ENCODE peak calls at places on chromosomes 3 and 15, in nine cellular contexts. One of them, this sample, is unnamed.

GRCh38 chr3:180181387-180181786 is 144.7 kb upstream of the PEX5L start:
- DNase-seq in HCT116: no peak
- DNase-seq in OCI-LY7: no peak
- DNase-seq in PC-3: no peak
- DNase-seq in GM23338: no peak
- DNase-seq in SK-N-SH: no peak
- DNase-seq in MM.1S: no peak
- DNase-seq in GM23248: peak; percentile 5
- DNase-seq in hepatocyte: no peak
- DNase-seq in this sample: no peak

GRCh38 chr3:115537669-115538068 is 85.6 kb upstream of the GAP43 start:
- DNase-seq in HCT116: no peak
- DNase-seq in MM.1S: no peak
- DNase-seq in hepatocyte: no peak
- DNase-seq in PC-3: no peak
- DNase-seq in GM23248: peak; percentile 12
- DNase-seq in SK-N-SH: no peak
- DNase-seq in OCI-LY7: no peak
- DNase-seq in GM23338: no peak
- DNase-seq in this sample: no peak

GRCh38 chr3:9870978-9871377 is 9.1 kb downstream of the CIDEC start:
- DNase-seq in hepatocyte: no peak
- DNase-seq in OCI-LY7: no peak
- DNase-seq in PC-3: peak; percentile 65
- DNase-seq in HCT116: no peak
- DNase-seq in MM.1S: no peak
- DNase-seq in SK-N-SH: no peak
- DNase-seq in GM23338: no peak
- DNase-seq in GM23248: peak; percentile 85
- DNase-seq in this sample: no peak

GRCh38 chr3:15206662-15207576 is 873 bp downstream of the CAPN7 start:
- DNase-seq in OCI-LY7: peak; percentile 76
- DNase-seq in GM23248: peak; percentile 71
- DNase-seq in SK-N-SH: peak; percentile 30
- DNase-seq in HCT116: no peak
- DNase-seq in PC-3: peak; percentile 48
- DNase-seq in hepatocyte: peak; percentile 59
- DNase-seq in GM23338: peak; percentile 19
- DNase-seq in MM.1S: peak; percentile 63
- DNase-seq in this sample: peak; percentile 42

GRCh38 chr15:58036579-58036978 is 28.9 kb downstream of the ALDH1A2 start:
- DNase-seq in HCT116: no peak
- DNase-seq in PC-3: no peak
- DNase-seq in OCI-LY7: no peak
- DNase-seq in hepatocyte: no peak
- DNase-seq in GM23338: no peak
- DNase-seq in GM23248: no peak
- DNase-seq in SK-N-SH: no peak
- DNase-seq in MM.1S: no peak
- DNase-seq in this sample: no peak

GRCh38 chr3:180383332-180384020 is 218.5 kb upstream of the TTC14 start:
- DNase-seq in PC-3: peak; percentile 75
- DNase-seq in HCT116: no peak
- DNase-seq in hepatocyte: no peak
- DNase-seq in GM23338: no peak
- DNase-seq in OCI-LY7: no peak
- DNase-seq in GM23248: peak; percentile 19
- DNase-seq in MM.1S: peak; percentile 35
- DNase-seq in SK-N-SH: no peak
- DNase-seq in this sample: no peak

GRCh38 chr3:73719877-73720276 is 95.1 kb upstream of the PDZRN3 start:
- DNase-seq in PC-3: no peak
- DNase-seq in OCI-LY7: no peak
- DNase-seq in hepatocyte: peak; percentile 10
- DNase-seq in GM23248: peak; percentile 49
- DNase-seq in MM.1S: no peak
- DNase-seq in GM23338: no peak
- DNase-seq in SK-N-SH: no peak
- DNase-seq in HCT116: no peak
- DNase-seq in this sample: no peak

GRCh38 chr15:40353697-40354096 is 2.9 kb downstream of the PHGR1 start:
- DNase-seq in SK-N-SH: no peak
- DNase-seq in PC-3: no peak
- DNase-seq in HCT116: no peak
- DNase-seq in GM23248: no peak
- DNase-seq in OCI-LY7: no peak
- DNase-seq in GM23338: no peak
- DNase-seq in MM.1S: no peak
- DNase-seq in hepatocyte: no peak
- DNase-seq in this sample: no peak

GRCh38 chr3:126998728-126999127 is 15.8 kb downstream of the PLXNA1 start:
- DNase-seq in hepatocyte: no peak
- DNase-seq in OCI-LY7: no peak
- DNase-seq in MM.1S: no peak
- DNase-seq in SK-N-SH: no peak
- DNase-seq in PC-3: no peak
- DNase-seq in GM23248: no peak
- DNase-seq in GM23338: no peak
- DNase-seq in HCT116: no peak
- DNase-seq in this sample: no peak

GRCh38 chr15:37709669-37710068 is 224.8 kb upstream of the TMCO5A start:
- DNase-seq in MM.1S: no peak
- DNase-seq in GM23338: no peak
- DNase-seq in SK-N-SH: no peak
- DNase-seq in OCI-LY7: no peak
- DNase-seq in hepatocyte: no peak
- DNase-seq in HCT116: no peak
- DNase-seq in GM23248: no peak
- DNase-seq in PC-3: no peak
- DNase-seq in this sample: no peak

GRCh38 chr3:137845666-137846065 is 81.6 kb downstream of the SOX14 start:
- DNase-seq in MM.1S: no peak
- DNase-seq in GM23248: no peak
- DNase-seq in HCT116: no peak
- DNase-seq in hepatocyte: no peak
- DNase-seq in SK-N-SH: no peak
- DNase-seq in GM23338: no peak
- DNase-seq in PC-3: no peak
- DNase-seq in OCI-LY7: no peak
- DNase-seq in this sample: peak; percentile 21

GRCh38 chr15:78035319-78035718 is 42.2 kb downstream of the TBC1D2B start:
- DNase-seq in GM23338: no peak
- DNase-seq in PC-3: no peak
- DNase-seq in GM23248: no peak
- DNase-seq in MM.1S: peak; percentile 30
- DNase-seq in hepatocyte: no peak
- DNase-seq in OCI-LY7: no peak
- DNase-seq in HCT116: no peak
- DNase-seq in SK-N-SH: no peak
- DNase-seq in this sample: no peak

GRCh38 chr3:61820306-61820992 is 259.1 kb downstream of the PTPRG start:
- DNase-seq in MM.1S: no peak
- DNase-seq in PC-3: no peak
- DNase-seq in GM23248: no peak
- DNase-seq in OCI-LY7: peak; percentile 10
- DNase-seq in GM23338: no peak
- DNase-seq in HCT116: no peak
- DNase-seq in hepatocyte: no peak
- DNase-seq in SK-N-SH: no peak
- DNase-seq in this sample: no peak

GRCh38 chr15:73323956-73324355 is 44.8 kb downstream of the HCN4 start:
- DNase-seq in hepatocyte: no peak
- DNase-seq in HCT116: no peak
- DNase-seq in SK-N-SH: no peak
- DNase-seq in PC-3: no peak
- DNase-seq in GM23338: no peak
- DNase-seq in OCI-LY7: no peak
- DNase-seq in MM.1S: no peak
- DNase-seq in GM23248: no peak
- DNase-seq in this sample: no peak

GRCh38 chr3:115071122-115071521 is 76.0 kb downstream of the ZBTB20 start:
- DNase-seq in PC-3: no peak
- DNase-seq in GM23248: peak; percentile 36
- DNase-seq in SK-N-SH: no peak
- DNase-seq in OCI-LY7: no peak
- DNase-seq in HCT116: no peak
- DNase-seq in MM.1S: no peak
- DNase-seq in GM23338: no peak
- DNase-seq in hepatocyte: no peak
- DNase-seq in this sample: no peak

GRCh38 chr15:41491889-41492288 is 1.8 kb upstream of the ITPKA start:
- DNase-seq in GM23248: no peak
- DNase-seq in OCI-LY7: no peak
- DNase-seq in hepatocyte: no peak
- DNase-seq in HCT116: no peak
- DNase-seq in GM23338: no peak
- DNase-seq in MM.1S: no peak
- DNase-seq in PC-3: no peak
- DNase-seq in SK-N-SH: no peak
- DNase-seq in this sample: no peak
- H3K4me1 ChIP-seq in GM23248: peaks cover 12% of the 10 kb centered on the region
- H3K4me1 ChIP-seq in OCI-LY7: peaks cover 22% of the 10 kb centered on the region
- H3K4me1 ChIP-seq in hepatocyte: peaks cover 19% of the 10 kb centered on the region
- H3K4me1 ChIP-seq in HCT116: peaks cover 37% of the 10 kb centered on the region
- H3K4me1 ChIP-seq in GM23338: peaks cover 16% of the 10 kb centered on the region
- H3K4me1 ChIP-seq in MM.1S: peaks cover 5% of the 10 kb centered on the region
- H3K4me1 ChIP-seq in PC-3: peaks cover 38% of the 10 kb centered on the region
- H3K4me1 ChIP-seq in SK-N-SH: peaks cover 6% of the 10 kb centered on the region
- H3K4me1 ChIP-seq in this sample: peaks cover 10% of the 10 kb centered on the region

GRCh38 chr3:24226402-24226801 is 268.2 kb downstream of the THRB start:
- DNase-seq in MM.1S: no peak
- DNase-seq in OCI-LY7: no peak
- DNase-seq in GM23338: no peak
- DNase-seq in PC-3: no peak
- DNase-seq in SK-N-SH: no peak
- DNase-seq in HCT116: no peak
- DNase-seq in hepatocyte: no peak
- DNase-seq in GM23248: no peak
- DNase-seq in this sample: no peak

GRCh38 chr3:24225027-24225743 is 269.5 kb downstream of the THRB start:
- DNase-seq in hepatocyte: no peak
- DNase-seq in GM23338: no peak
- DNase-seq in SK-N-SH: no peak
- DNase-seq in PC-3: no peak
- DNase-seq in OCI-LY7: no peak
- DNase-seq in MM.1S: no peak
- DNase-seq in GM23248: no peak
- DNase-seq in HCT116: no peak
- DNase-seq in this sample: no peak

GRCh38 chr3:24222165-24222805 is 272.4 kb downstream of the THRB start:
- DNase-seq in SK-N-SH: no peak
- DNase-seq in hepatocyte: no peak
- DNase-seq in PC-3: peak; percentile 29
- DNase-seq in HCT116: no peak
- DNase-seq in OCI-LY7: no peak
- DNase-seq in GM23248: no peak
- DNase-seq in MM.1S: no peak
- DNase-seq in GM23338: no peak
- DNase-seq in this sample: no peak

GRCh38 chr3:24215518-24215917 is 270.4 kb downstream of the NR1D2 start:
- DNase-seq in OCI-LY7: no peak
- DNase-seq in GM23338: no peak
- DNase-seq in HCT116: no peak
- DNase-seq in PC-3: no peak
- DNase-seq in GM23248: no peak
- DNase-seq in SK-N-SH: no peak
- DNase-seq in hepatocyte: no peak
- DNase-seq in MM.1S: no peak
- DNase-seq in this sample: no peak

DNA sequence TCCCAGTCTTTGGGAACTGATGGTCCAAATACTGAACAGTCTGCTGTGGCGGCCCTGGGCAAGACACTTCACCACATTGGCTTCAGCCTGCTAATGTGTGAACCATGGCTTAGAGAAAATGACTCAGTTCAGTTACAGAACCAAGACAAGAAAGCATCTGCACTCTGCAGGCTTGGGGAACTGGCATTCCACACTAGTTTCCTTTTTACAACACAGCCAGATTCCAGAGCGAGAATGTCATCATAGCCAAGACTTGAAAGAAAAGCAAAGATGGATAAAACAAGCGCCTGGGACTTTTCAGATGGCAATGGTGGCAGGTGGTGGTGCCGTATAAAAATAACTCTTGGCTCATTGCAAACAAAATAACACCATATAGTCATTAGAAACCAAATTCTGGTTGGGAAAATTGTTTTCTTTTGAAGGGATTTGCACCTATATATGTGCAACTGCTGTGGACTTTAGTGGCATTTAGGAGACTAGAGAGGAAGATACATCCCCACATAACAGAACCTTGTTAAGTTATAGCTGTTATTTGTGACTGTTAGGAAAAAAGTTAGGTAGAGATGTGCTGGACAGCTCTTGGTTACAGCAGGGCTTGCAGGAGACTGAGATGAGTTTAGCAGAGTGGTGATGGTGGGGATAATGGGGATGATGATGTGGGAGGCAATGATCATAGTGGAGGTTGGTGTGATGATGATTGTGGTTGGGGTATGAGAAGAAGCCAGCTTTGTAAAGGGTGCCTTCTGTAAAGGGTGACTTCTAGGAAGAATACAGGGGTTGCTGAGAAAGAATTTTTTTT is 273.6 kb downstream of the THRB start:
- DNase-seq in GM23338: peak; percentile 54
- DNase-seq in hepatocyte: peak; percentile 72
- DNase-seq in MM.1S: no peak
- DNase-seq in PC-3: peak; percentile 79
- DNase-seq in OCI-LY7: no peak
- DNase-seq in GM23248: peak; percentile 97
- DNase-seq in SK-N-SH: no peak
- DNase-seq in HCT116: no peak
- DNase-seq in this sample: peak; percentile 27
- TF ChIP-seq EZH2phosphoT487 in GM23338: no peak
- TF ChIP-seq EZH2phosphoT487 in hepatocyte: no peak
- TF ChIP-seq EZH2phosphoT487 in MM.1S: no peak
- TF ChIP-seq EZH2phosphoT487 in PC-3: no peak
- TF ChIP-seq EZH2phosphoT487 in OCI-LY7: no peak
- TF ChIP-seq EZH2phosphoT487 in GM23248: no peak
- TF ChIP-seq EZH2phosphoT487 in SK-N-SH: no peak
- TF ChIP-seq EZH2phosphoT487 in HCT116: no peak
- TF ChIP-seq EZH2phosphoT487 in this sample: no peak

DNA sequence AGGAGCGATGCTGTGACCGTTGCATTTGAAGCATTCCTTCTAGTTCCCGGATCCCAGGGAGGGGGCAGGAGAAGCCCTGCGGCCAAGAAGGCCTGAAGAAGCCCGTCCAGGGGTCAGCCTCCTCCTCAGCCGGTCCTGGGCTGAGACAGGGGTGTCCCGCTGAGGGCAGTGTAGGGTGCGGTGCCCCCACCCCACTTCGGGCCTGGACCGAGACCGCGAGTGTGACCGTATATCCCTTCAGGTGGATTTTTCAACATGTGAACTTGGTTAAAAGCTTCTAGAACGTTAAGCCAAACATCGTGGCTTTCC is 2.8 kb downstream of the OCA2 start:
- DNase-seq in HCT116: no peak
- DNase-seq in PC-3: no peak
- DNase-seq in GM23248: no peak
- DNase-seq in GM23338: no peak
- DNase-seq in hepatocyte: no peak
- DNase-seq in OCI-LY7: no peak
- DNase-seq in MM.1S: no peak
- DNase-seq in SK-N-SH: no peak
- DNase-seq in this sample: no peak
- H3K4me3 ChIP-seq in HCT116: no peak overlapping the region
- H3K4me3 ChIP-seq in PC-3: peak overlapping the region; percentile 72
- H3K4me3 ChIP-seq in GM23248: peak overlapping the region; percentile 59
- H3K4me3 ChIP-seq in GM23338: peak overlapping the region; percentile 74
- H3K4me3 ChIP-seq in hepatocyte: peak overlapping the region; percentile 36
- H3K4me3 ChIP-seq in OCI-LY7: peak overlapping the region; percentile 59
- H3K4me3 ChIP-seq in MM.1S: peak overlapping the region; percentile 52
- H3K4me3 ChIP-seq in SK-N-SH: peak overlapping the region; percentile 50
- H3K4me3 ChIP-seq in this sample: peak overlapping the region; percentile 55

GRCh38 chr15:52220251-52220650 is 29.1 kb upstream of the GNB5 start:
- DNase-seq in GM23338: no peak
- DNase-seq in PC-3: no peak
- DNase-seq in hepatocyte: no peak
- DNase-seq in OCI-LY7: no peak
- DNase-seq in GM23248: no peak
- DNase-seq in SK-N-SH: no peak
- DNase-seq in HCT116: no peak
- DNase-seq in MM.1S: no peak
- DNase-seq in this sample: no peak
- H3K4me1 ChIP-seq in GM23338: no peaks in the 10 kb centered on the region
- H3K4me1 ChIP-seq in PC-3: no peaks in the 10 kb centered on the region
- H3K4me1 ChIP-seq in hepatocyte: no peaks in the 10 kb centered on the region
- H3K4me1 ChIP-seq in OCI-LY7: peaks cover 67% of the 10 kb centered on the region
- H3K4me1 ChIP-seq in GM23248: no peaks in the 10 kb centered on the region
- H3K4me1 ChIP-seq in SK-N-SH: no peaks in the 10 kb centered on the region
- H3K4me1 ChIP-seq in HCT116: no peaks in the 10 kb centered on the region
- H3K4me1 ChIP-seq in MM.1S: peaks cover 16% of the 10 kb centered on the region
- H3K4me1 ChIP-seq in this sample: no peaks in the 10 kb centered on the region